ENCODE peak calls at places on chromosomes 4 and X, in nine cellular contexts. H is omental fat pad; C is islet precursor cell; X is hippocampal formation; L is H54; A is NCI-H748 treated with DMSO at 0.1 percent for 48 hours; Q is NCI-H1694 treated with DMSO at 0.1 percent for 48 hours; P is activated CD4-positive, alpha-beta T cell treated with anti-CD3 and anti-CD28 coated beads, Interleukin-2, amount 10 ng/mL, durations not matched to agents 24 days and 14 days; R is left colon. N is an unnamed sample.

GRCh38 chr4:145531193-145531592 is 49.5 kb downstream of the SMAD1 start:
- DNase-seq in P (no peak), X (peak; percentile 30), L (no peak), C (no peak), Q (peak; percentile 27), A (no peak), R (no peak), H (no peak), N (no peak)

GRCh38 chr4:125016892-125017299 is 297.9 kb upstream of the FAT4 start:
- DNase-seq in P (no peak), C (peak; percentile 52), Q (no peak), H (no peak), X (no peak), R (no peak), L (no peak), A (no peak), N (no peak)

GRCh38 chr4:53459548-53459947 is 82.1 kb downstream of the FIP1L1 start:
- DNase-seq in Q (no peak), P (no peak), X (no peak), R (no peak), C (no peak), H (no peak), A (no peak), L (no peak), N (no peak)

GRCh38 chrX:17376381-17377046 is 1.5 kb downstream of the NHS start:
- DNase-seq in H (no peak), L (no peak), R (peak; percentile 15), Q (no peak), A (no peak), C (no peak), P (no peak), X (no peak), N (no peak)

GRCh38 chr4:15327311-15328298 is 100.2 kb upstream of the C1QTNF7 start:
- DNase-seq in H (no peak), L (no peak), A (no peak), P (no peak), Q (no peak), C (no peak), R (no peak), X (no peak), N (no peak)

GRCh38 chr4:24979554-24979953 is 51.2 kb downstream of the LGI2 start:
- DNase-seq in P (no peak), A (no peak), L (no peak), H (no peak), Q (no peak), C (no peak), X (peak; percentile 10), R (peak; percentile 12), N (no peak)

GRCh38 chr4:59518005-59518823 is 1681.9 kb upstream of the ADGRL3 start:
- DNase-seq in C (peak; percentile 55), H (no peak), P (no peak), X (no peak), A (no peak), R (no peak), L (no peak), Q (no peak), N (no peak)

GRCh38 chr4:2074588-2074987 is 15.5 kb downstream of the NAT8L start:
- DNase-seq in L (no peak), R (no peak), P (no peak), H (no peak), A (no peak), Q (no peak), C (no peak), X (no peak), N (peak; percentile 84)

GRCh38 chrX:134718329-134719317 is 60.4 kb upstream of the PLAC1 start:
- DNase-seq in A (no peak), P (peak; percentile 71), R (no peak), X (no peak), C (peak; percentile 97), L (peak; percentile 41), Q (no peak), H (no peak), N (no peak)

GRCh38 chr4:180947421-180947820 is 1295.8 kb upstream of the TENM3 start:
- DNase-seq in C (no peak), L (no peak), R (no peak), Q (no peak), P (no peak), A (no peak), X (no peak), H (no peak), N (no peak)

GRCh38 chrX:115940888-115941332 is 229.6 kb upstream of the AGTR2 start:
- DNase-seq in X (peak; percentile 74), H (peak; percentile 42), Q (peak; percentile 81), L (no peak), C (peak; percentile 60), P (no peak), R (peak; percentile 79), A (no peak), N (no peak)

GRCh38 chr4:70678383-70678999 is 9.8 kb upstream of the UTP3 start:
- DNase-seq in X (no peak), A (no peak), H (no peak), R (no peak), L (no peak), P (no peak), Q (no peak), C (no peak), N (no peak)

GRCh38 chrX:65596270-65596669 is 61.7 kb upstream of the LAS1L start:
- DNase-seq in A (no peak), Q (no peak), L (no peak), X (no peak), H (no peak), P (peak; percentile 84), R (no peak), C (peak; percentile 61), N (no peak)

N was measured in chondrocyte.